ENCODE peak calls at places on chromosomes 6 and 20, in six cellular contexts. H is stimulated activated CD4-positive, alpha-beta T cell treated with anti-CD3 and anti-CD28 coated beads, Interleukin-2, amount 100 ng/mL, for 24 hours; O is dorsolateral prefrontal cortex; I is glutamatergic neuron; G is GM18507; C is HTR-8/SVneo. T is an unnamed sample.
A peak's percentile ranks its signal among the peaks of the same experiment; 100 is the strongest.

GRCh38 chr6:113719545-113719944 is 137.6 kb upstream of the MARCKS start:
- DNase-seq in O (no peak), C (no peak), G (no peak), H (no peak), I (no peak), T (no peak)

GRCh38 chr6:37068523-37069270 is 63.2 kb downstream of the FGD2 start:
- DNase-seq in C (no peak), I (no peak), H (no peak), O (no peak), G (no peak), T (no peak)

GRCh38 chr6:17622144-17622543 is 22.0 kb downstream of the FAM8A1 start:
- DNase-seq in I (no peak), H (no peak), O (no peak), C (no peak), G (no peak), T (peak; percentile 32)

GRCh38 chr6:41208439-41209106 is 7.6 kb upstream of the TREML2 start:
- DNase-seq in H (no peak), I (no peak), O (no peak), G (no peak), C (no peak), T (no peak)

GRCh38 chr20:62457831-62458230 is 18.0 kb downstream of the GATA5 start:
- DNase-seq in G (no peak), H (no peak), I (no peak), C (no peak), O (no peak), T (no peak)

GRCh38 chr20:963795-964194 is 38.3 kb downstream of the RSPO4 start:
- DNase-seq in H (no peak), C (no peak), G (no peak), O (no peak), I (no peak), T (no peak)

GRCh38 chr6:116313377-116313776 is 33.6 kb upstream of the TSPYL1 start:
- DNase-seq in I (no peak), H (no peak), G (no peak), O (no peak), C (no peak), T (no peak)

GRCh38 chr6:44128020-44128917 is 915 bp downstream of the TMEM63B start:
- DNase-seq in G (peak; percentile 18), H (peak; percentile 31), O (no peak), I (peak; percentile 67), C (no peak), T (peak; percentile 33)

GRCh38 chr6:40678941-40679340 is 91.8 kb upstream of the LRFN2 start:
- DNase-seq in O (no peak), I (no peak), H (no peak), G (no peak), C (no peak), T (no peak)

GRCh38 chr6:4935486-4935885 is 68.4 kb downstream of the RPP40 start:
- DNase-seq in I (no peak), G (no peak), O (no peak), C (no peak), H (peak; percentile 9), T (no peak)

GRCh38 chr6:47141963-47142362 is 99.8 kb upstream of the ADGRF1 start:
- DNase-seq in H (no peak), G (no peak), O (no peak), C (no peak), I (no peak), T (no peak)

GRCh38 chr6:25717856-25718740 is 36.4 kb upstream of the SLC17A4 start:
- DNase-seq in I (no peak), G (peak; percentile 8), C (peak; percentile 27), H (no peak), O (no peak), T (peak; percentile 38)

GRCh38 chr6:5838656-5839396 is 167.9 kb downstream of the NRN1 start:
- DNase-seq in G (no peak), H (no peak), I (no peak), O (no peak), C (no peak), T (no peak)

GRCh38 chr20:8082025-8082424 is 50.0 kb upstream of the PLCB1 start:
- DNase-seq in G (no peak), O (no peak), C (no peak), I (no peak), H (no peak), T (no peak)

GRCh38 chr20:38343107-38343797 is 3.0 kb upstream of the LBP start:
- DNase-seq in I (no peak), G (no peak), H (no peak), C (no peak), O (no peak), T (no peak)

GRCh38 chr20:47295921-47296426 is 60.5 kb downstream of the ZMYND8 start:
- DNase-seq in G (no peak), H (no peak), I (no peak), C (no peak), O (peak; percentile 75), T (peak; percentile 79)

GRCh38 chr6:108684809-108685329 is 124.2 kb downstream of the FOXO3 start:
- DNase-seq in I (no peak), G (no peak), O (no peak), H (no peak), C (peak; percentile 65), T (no peak)

GRCh38 chr6:31580807-31581437 is 1.3 kb downstream of the LTB start:
- DNase-seq in H (peak; percentile 94), G (no peak), C (peak; percentile 90), I (peak; percentile 94), O (peak; percentile 90), T (peak; percentile 83)

GRCh38 chr6:78854501-78854900 is 12.8 kb upstream of the IRAK1BP1 start:
- DNase-seq in I (no peak), H (no peak), C (no peak), G (no peak), O (no peak), T (no peak)

GRCh38 chr20:62606551-62607201 is 35.6 kb upstream of the SLCO4A1 start:
- DNase-seq in H (no peak), C (no peak), I (no peak), O (no peak), G (no peak), T (no peak)

GRCh38 chr6:166733900-166734299 is 106.8 kb upstream of the RPS6KA2 start:
- DNase-seq in H (no peak), O (no peak), G (no peak), I (no peak), C (no peak), T (no peak)

GRCh38 chr6:52183131-52183530 is 3.0 kb upstream of the IL17A start:
- DNase-seq in G (no peak), I (no peak), C (no peak), H (no peak), O (no peak), T (no peak)

GRCh38 chr6:42786525-42786985 is 4.7 kb downstream of the BICRAL start:
- DNase-seq in H (no peak), G (no peak), I (no peak), O (no peak), C (no peak), T (no peak)

GRCh38 chr20:61896058-61896961 is 169.4 kb downstream of the TAF4 start:
- DNase-seq in G (peak; percentile 45), I (peak; percentile 77), H (peak; percentile 50), O (no peak), C (peak; percentile 98), T (peak; percentile 76)

GRCh38 chr6:47307362-47308222 is 2.1 kb downstream of the TNFRSF21 start:
- DNase-seq in O (no peak), C (no peak), G (no peak), H (no peak), I (no peak), T (no peak)

GRCh38 chr6:14130431-14131075 is 13.0 kb downstream of the CD83 start:
- DNase-seq in I (no peak), C (no peak), G (no peak), O (no peak), H (no peak), T (no peak)

GRCh38 chr6:136669299-136669699 is 119.1 kb upstream of the MAP7 start:
- DNase-seq in O (no peak), C (peak; percentile 9), I (no peak), H (no peak), G (no peak), T (no peak)

GRCh38 chr6:158003910-158004695 is 22.4 kb downstream of the SYNJ2 start:
- DNase-seq in C (no peak), I (no peak), O (peak; percentile 11), G (no peak), H (no peak), T (no peak)

GRCh38 chr20:60559462-60559861 is 601.2 kb downstream of the CDH26 start:
- DNase-seq in O (no peak), I (no peak), C (no peak), G (no peak), H (no peak), T (no peak)

GRCh38 chr6:30212865-30213653 is at the start of gene TRIM26:
- DNase-seq in G (peak; percentile 94), C (peak; percentile 99), I (peak; percentile 97), O (peak; percentile 98), H (peak; percentile 95), T (peak; percentile 96)

GRCh38 chr20:47664744-47665143 is 120.5 kb downstream of the SULF2 start:
- DNase-seq in I (no peak), G (no peak), O (no peak), H (no peak), C (no peak), T (no peak)

GRCh38 chr6:131822119-131822518 is 14.3 kb downstream of the ENPP1 start:
- DNase-seq in G (no peak), O (no peak), I (no peak), C (no peak), H (no peak), T (no peak)

GRCh38 chr20:61589055-61589385 is 337.0 kb downstream of the CDH4 start:
- DNase-seq in H (no peak), C (peak; percentile 87), O (no peak), I (no peak), G (no peak), T (no peak)

GRCh38 chr6:11224252-11224965 is 8.1 kb downstream of the NEDD9 start:
- DNase-seq in G (no peak), C (peak; percentile 20), I (no peak), H (peak; percentile 34), O (no peak), T (no peak)

GRCh38 chr6:16061833-16062232 is 67.1 kb upstream of the MYLIP start:
- DNase-seq in O (no peak), I (no peak), G (no peak), C (no peak), H (no peak), T (no peak)

GRCh38 chr6:37256692-37257319 is 766 bp upstream of the TBC1D22B start:
- DNase-seq in I (no peak), C (no peak), H (no peak), G (no peak), O (no peak), T (no peak)

GRCh38 chr6:129648819-129649491 is 61.0 kb downstream of the ARHGAP18 start:
- DNase-seq in G (no peak), O (no peak), I (no peak), H (no peak), C (no peak), T (no peak)

GRCh38 chr20:50294164-50295088 is 103.8 kb downstream of the CEBPB start:
- DNase-seq in C (no peak), G (no peak), H (no peak), O (no peak), I (no peak), T (no peak)